ENCODE peak calls at places on chromosomes 2 and 18, in four cellular contexts. One of them, this sample, is unnamed. For H3K36me3, the result is how much of the 10 kb centered on the place peaks cover.

GRCh38 chr18:22342625-22343024 is 75.1 kb downstream of the CTAGE1 start:
- DNase-seq in adrenal gland: peak
- DNase-seq in breast epithelium: no peak
- DNase-seq in K562: peak
- DNase-seq in this sample: no peak

GRCh38 chr18:3605562-3606443 is 155.8 kb downstream of the TGIF1 start:
- DNase-seq in adrenal gland: no peak
- DNase-seq in K562: no peak
- DNase-seq in breast epithelium: no peak
- DNase-seq in this sample: peak

GRCh38 chr2:48249631-48250473 is 280.1 kb upstream of the STON1 start:
- DNase-seq in adrenal gland: no peak
- DNase-seq in breast epithelium: no peak
- DNase-seq in K562: no peak
- DNase-seq in this sample: peak

GRCh38 chr2:212549463-212549862 is 10.9 kb upstream of the ERBB4 start:
- DNase-seq in breast epithelium: no peak
- DNase-seq in K562: no peak
- DNase-seq in adrenal gland: no peak
- DNase-seq in this sample: no peak

GRCh38 chr2:230893338-230893737 is 28.6 kb downstream of the ITM2C start:
- DNase-seq in K562: no peak
- DNase-seq in breast epithelium: peak
- DNase-seq in adrenal gland: no peak
- DNase-seq in this sample: no peak

GRCh38 chr2:238790877-238791276 is 57.0 kb upstream of the TWIST2 start:
- DNase-seq in K562: no peak
- DNase-seq in breast epithelium: no peak
- DNase-seq in adrenal gland: no peak
- DNase-seq in this sample: no peak

GRCh38 chr2:12606472-12607000 is 110.2 kb upstream of the TRIB2 start:
- DNase-seq in K562: no peak
- DNase-seq in adrenal gland: peak
- DNase-seq in breast epithelium: no peak
- DNase-seq in this sample: no peak

GRCh38 chr18:68148862-68149261 is 566.0 kb downstream of the TMX3 start:
- DNase-seq in breast epithelium: no peak
- DNase-seq in K562: no peak
- DNase-seq in adrenal gland: no peak
- DNase-seq in this sample: no peak

GRCh38 chr18:46343940-46344372 is 239.8 kb downstream of the HAUS1 start:
- DNase-seq in breast epithelium: no peak
- DNase-seq in adrenal gland: peak
- DNase-seq in K562: peak
- DNase-seq in this sample: no peak

GRCh38 chr2:48406096-48406495 is 123.9 kb upstream of the STON1 start:
- DNase-seq in adrenal gland: no peak
- DNase-seq in K562: no peak
- DNase-seq in breast epithelium: no peak
- DNase-seq in this sample: no peak

GRCh38 chr2:105711394-105711793 is 33.3 kb upstream of the NCK2 start:
- DNase-seq in breast epithelium: no peak
- DNase-seq in K562: no peak
- DNase-seq in adrenal gland: no peak
- DNase-seq in this sample: peak

GRCh38 chr18:9708057-9708881 is at the start of gene RAB31:
- DNase-seq in adrenal gland: peak
- DNase-seq in K562: peak
- DNase-seq in breast epithelium: peak
- DNase-seq in this sample: peak

GRCh38 chr2:130371723-130372054 is 15.8 kb downstream of the PTPN18 start:
- DNase-seq in adrenal gland: no peak
- DNase-seq in K562: no peak
- DNase-seq in breast epithelium: no peak
- DNase-seq in this sample: peak

GRCh38 chr2:101679037-101679726 is 18.3 kb upstream of the MAP4K4 start:
- DNase-seq in breast epithelium: no peak
- DNase-seq in K562: no peak
- DNase-seq in adrenal gland: no peak
- DNase-seq in this sample: no peak

GRCh38 chr2:54042341-54042740 is 71.5 kb upstream of the PSME4 start:
- DNase-seq in K562: no peak
- DNase-seq in breast epithelium: no peak
- DNase-seq in adrenal gland: no peak
- DNase-seq in this sample: no peak

GRCh38 chr2:185219981-185220380 is 518.6 kb upstream of the FSIP2 start:
- DNase-seq in adrenal gland: no peak
- DNase-seq in K562: no peak
- DNase-seq in breast epithelium: no peak
- DNase-seq in this sample: peak

GRCh38 chr2:29706171-29706690 is 215.2 kb downstream of the ALK start:
- DNase-seq in adrenal gland: no peak
- DNase-seq in K562: no peak
- DNase-seq in breast epithelium: no peak
- DNase-seq in this sample: no peak

GRCh38 chr18:63795611-63796010 is 20.4 kb downstream of the SERPINB7 start:
- DNase-seq in adrenal gland: no peak
- DNase-seq in breast epithelium: no peak
- DNase-seq in K562: no peak
- DNase-seq in this sample: no peak

GRCh38 chr2:110828330-110828729 is 96.0 kb downstream of the ACOXL start:
- DNase-seq in adrenal gland: no peak
- DNase-seq in breast epithelium: no peak
- DNase-seq in K562: no peak
- DNase-seq in this sample: no peak

GRCh38 chr2:51919395-51919794 is 887.5 kb upstream of the NRXN1 start:
- DNase-seq in breast epithelium: no peak
- DNase-seq in K562: no peak
- DNase-seq in adrenal gland: no peak
- DNase-seq in this sample: no peak

GRCh38 chr2:4135765-4136164 is 432.4 kb downstream of the DCDC2C start:
- DNase-seq in K562: no peak
- DNase-seq in adrenal gland: no peak
- DNase-seq in breast epithelium: no peak
- DNase-seq in this sample: no peak

GRCh38 chr2:11764359-11764758 is 17.9 kb downstream of the LPIN1 start:
- DNase-seq in breast epithelium: no peak
- DNase-seq in adrenal gland: peak
- DNase-seq in K562: no peak
- DNase-seq in this sample: no peak

GRCh38 chr2:216144857-216145256 is 35.7 kb downstream of the XRCC5 start:
- DNase-seq in adrenal gland: no peak
- DNase-seq in K562: no peak
- DNase-seq in breast epithelium: no peak
- DNase-seq in this sample: no peak

GRCh38 chr18:61435064-61435652 is 101.9 kb downstream of the CDH20 start:
- DNase-seq in breast epithelium: no peak
- DNase-seq in K562: peak
- DNase-seq in adrenal gland: no peak
- DNase-seq in this sample: no peak

GRCh38 chr2:234373060-234373459 is 123.8 kb downstream of the ARL4C start:
- DNase-seq in breast epithelium: no peak
- DNase-seq in K562: no peak
- DNase-seq in adrenal gland: no peak
- DNase-seq in this sample: no peak

GRCh38 chr18:3212636-3213035 is 7.1 kb downstream of the MYOM1 start:
- DNase-seq in K562: no peak
- DNase-seq in breast epithelium: no peak
- DNase-seq in adrenal gland: no peak
- DNase-seq in this sample: no peak

GRCh38 chr2:138193416-138194213 is 229.3 kb downstream of the HNMT start:
- DNase-seq in breast epithelium: no peak
- DNase-seq in adrenal gland: no peak
- DNase-seq in K562: no peak
- DNase-seq in this sample: peak

GRCh38 chr2:167293172-167293781 is 405.0 kb downstream of the XIRP2 start:
- DNase-seq in adrenal gland: no peak
- DNase-seq in breast epithelium: no peak
- DNase-seq in K562: no peak
- DNase-seq in this sample: peak

GRCh38 chr18:12315911-12316310 is 7.9 kb downstream of the TUBB6 start:
- DNase-seq in breast epithelium: no peak
- DNase-seq in K562: no peak
- DNase-seq in adrenal gland: no peak
- DNase-seq in this sample: no peak
- H3K36me3 ChIP-seq in breast epithelium: under half
- H3K36me3 ChIP-seq in K562: half or more
- H3K36me3 ChIP-seq in adrenal gland: under half
- H3K36me3 ChIP-seq in this sample: under half

DNA sequence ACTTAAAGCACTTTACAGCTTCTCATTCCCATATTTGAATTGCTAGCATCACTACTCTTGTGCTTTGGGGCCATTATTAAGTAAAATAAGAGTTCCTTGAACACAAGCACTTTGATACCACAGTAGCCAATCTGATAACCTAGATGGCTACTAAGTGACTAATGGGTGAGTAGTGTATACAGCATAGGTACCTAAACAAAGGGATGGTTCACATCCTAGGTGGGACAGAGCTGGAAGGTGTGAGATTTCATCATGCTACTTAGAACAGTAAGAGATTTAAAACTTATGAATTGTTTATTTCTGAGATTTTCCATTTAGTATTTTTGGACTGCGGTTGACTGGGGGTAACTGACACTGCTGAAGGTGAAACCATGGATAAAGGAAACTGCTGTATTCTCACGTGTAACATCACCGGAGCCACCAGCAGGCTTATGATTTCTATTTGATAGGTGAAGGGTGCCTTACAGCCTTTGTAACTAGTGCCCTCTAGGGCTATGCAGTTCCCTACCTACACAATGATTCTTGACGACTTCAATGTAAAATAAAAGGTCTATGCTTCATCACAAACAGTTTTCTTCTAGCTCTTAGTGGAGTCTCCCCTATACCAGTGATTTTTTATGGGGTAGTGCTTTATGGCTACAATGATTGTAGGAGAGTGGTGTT is 22.1 kb upstream of the CRIM1 start:
- DNase-seq in adrenal gland: no peak
- DNase-seq in breast epithelium: no peak
- DNase-seq in K562: no peak
- DNase-seq in this sample: no peak
- TF ChIP-seq CTCF in adrenal gland: no peak
- TF ChIP-seq CTCF in breast epithelium: no peak
- TF ChIP-seq CTCF in K562: no peak
- TF ChIP-seq CTCF in this sample: no peak

DNA sequence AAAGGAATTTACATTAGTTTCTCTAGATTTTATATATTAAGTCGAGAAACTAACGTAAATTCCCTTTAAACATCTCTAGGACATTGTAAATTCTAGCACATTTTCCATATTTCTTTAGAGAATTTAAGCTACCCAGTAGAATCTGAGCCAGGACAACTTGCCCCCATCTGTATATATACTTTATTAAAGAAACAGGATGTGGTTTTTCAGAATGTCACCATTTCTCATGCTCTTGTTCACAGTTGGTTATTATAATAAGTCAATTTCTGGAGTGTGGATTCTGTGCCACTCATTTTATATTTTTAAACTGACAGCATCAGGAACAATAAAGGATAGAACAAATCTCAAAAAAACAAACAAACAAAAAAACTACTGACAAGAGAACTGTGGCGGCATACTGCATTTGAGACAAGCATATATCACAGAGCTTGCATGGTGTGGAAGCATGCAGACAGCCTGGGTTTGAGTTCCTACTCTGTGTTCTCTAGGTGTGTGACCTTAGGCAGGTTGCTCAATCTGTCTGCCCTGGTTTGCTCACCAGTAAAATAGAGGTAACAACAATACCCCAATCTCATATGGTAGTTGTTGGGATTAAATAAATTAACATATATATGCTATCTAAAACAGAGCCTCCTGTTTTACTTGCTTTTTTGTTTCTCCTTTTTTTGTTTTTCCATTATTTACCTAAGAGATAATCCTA is 61.4 kb upstream of the DNER start:
- DNase-seq in breast epithelium: no peak
- DNase-seq in K562: no peak
- DNase-seq in adrenal gland: no peak
- DNase-seq in this sample: no peak
- H3K36me3 ChIP-seq in breast epithelium: under half
- H3K36me3 ChIP-seq in K562: half or more
- H3K36me3 ChIP-seq in adrenal gland: under half
- H3K36me3 ChIP-seq in this sample: under half

GRCh38 chr2:183349046-183349445 is 224.8 kb downstream of the NUP35 start:
- DNase-seq in breast epithelium: no peak
- DNase-seq in adrenal gland: no peak
- DNase-seq in K562: no peak
- DNase-seq in this sample: no peak

GRCh38 chr2:183347969-183348368 is 223.7 kb downstream of the NUP35 start:
- DNase-seq in K562: no peak
- DNase-seq in adrenal gland: no peak
- DNase-seq in breast epithelium: no peak
- DNase-seq in this sample: no peak

GRCh38 chr2:183348492-183348891 is 224.2 kb downstream of the NUP35 start:
- DNase-seq in adrenal gland: no peak
- DNase-seq in K562: no peak
- DNase-seq in breast epithelium: no peak
- DNase-seq in this sample: no peak
- TF ChIP-seq CTCF in adrenal gland: no peak
- TF ChIP-seq CTCF in K562: no peak
- TF ChIP-seq CTCF in breast epithelium: no peak
- TF ChIP-seq CTCF in this sample: no peak

GRCh38 chr2:240800241-240800640 is 19.8 kb downstream of the KIF1A start:
- DNase-seq in breast epithelium: peak
- DNase-seq in adrenal gland: no peak
- DNase-seq in K562: no peak
- DNase-seq in this sample: peak
- H3K36me3 ChIP-seq in breast epithelium: under half
- H3K36me3 ChIP-seq in adrenal gland: under half
- H3K36me3 ChIP-seq in K562: under half
- H3K36me3 ChIP-seq in this sample: under half

GRCh38 chr18:70362258-70362657 is 73.4 kb downstream of the SOCS6 start:
- DNase-seq in adrenal gland: no peak
- DNase-seq in K562: no peak
- DNase-seq in breast epithelium: no peak
- DNase-seq in this sample: no peak
- TF ChIP-seq CTCF in adrenal gland: no peak
- TF ChIP-seq CTCF in K562: no peak
- TF ChIP-seq CTCF in breast epithelium: no peak
- TF ChIP-seq CTCF in this sample: no peak

This sample was measured in Caco-2.